ENCODE peak calls at places on chromosome 4, in five cellular contexts. Q is heart left ventricle, O is fibroblast of mammary gland, A is left lung, T is fibroblast of the aortic adventitia. P is an unnamed sample.

GRCh38 chr4:108031427-108032083 is 41.9 kb downstream of the HADH start:
- DNase-seq in A (no peak), O (peak; percentile 55), T (no peak), Q (no peak), P (no peak)

GRCh38 chr4:37924946-37925345 is 34.1 kb downstream of the TBC1D1 start:
- DNase-seq in Q (no peak), A (no peak), O (no peak), T (no peak), P (no peak)

GRCh38 chr4:45931151-45931550 is 192.7 kb downstream of the GABRG1 start:
- DNase-seq in O (no peak), T (no peak), A (no peak), Q (no peak), P (no peak)

GRCh38 chr4:88730811-88731210 is 33.2 kb upstream of the NAP1L5 start:
- DNase-seq in T (no peak), O (no peak), Q (no peak), A (no peak), P (no peak)

GRCh38 chr4:3293410-3294391 is 880 bp downstream of the RGS12 start:
- DNase-seq in T (no peak), O (no peak), Q (no peak), A (peak; percentile 81), P (no peak)

GRCh38 chr4:2248821-2249261 is 6.9 kb upstream of the HAUS3 start:
- DNase-seq in O (no peak), T (no peak), A (peak; percentile 68), Q (peak; percentile 18), P (no peak)

GRCh38 chr4:124083706-124084105 is 628.8 kb downstream of the ANKRD50 start:
- DNase-seq in O (no peak), A (no peak), Q (no peak), T (no peak), P (peak; percentile 70)

GRCh38 chr4:11954093-11954492 is 525.4 kb upstream of the HS3ST1 start:
- DNase-seq in O (peak; percentile 30), Q (no peak), A (no peak), T (peak; percentile 80), P (no peak)

GRCh38 chr4:139975830-139976272 is 178.1 kb downstream of the MAML3 start:
- DNase-seq in T (peak; percentile 72), A (no peak), Q (no peak), O (peak; percentile 65), P (peak; percentile 55)

GRCh38 chr4:2875556-2875955 is 31.9 kb downstream of the ADD1 start:
- DNase-seq in T (no peak), O (no peak), A (no peak), Q (no peak), P (no peak)

GRCh38 chr4:4935974-4936373 is 76.5 kb downstream of the MSX1 start:
- DNase-seq in Q (no peak), O (no peak), T (no peak), A (no peak), P (no peak)

GRCh38 chr4:6332042-6332668 is 62.5 kb downstream of the WFS1 start:
- DNase-seq in A (no peak), Q (no peak), T (peak; percentile 24), O (peak; percentile 38), P (peak; percentile 11)

GRCh38 chr4:40871695-40872250 is 122.0 kb downstream of the NSUN7 start:
- DNase-seq in A (no peak), Q (no peak), O (no peak), T (no peak), P (no peak)

GRCh38 chr4:156146581-156146980 is 192.9 kb upstream of the CTSO start:
- DNase-seq in T (no peak), A (no peak), O (no peak), Q (no peak), P (no peak)

GRCh38 chr4:71232846-71233245 is 106.0 kb upstream of the SLC4A4 start:
- DNase-seq in O (no peak), Q (no peak), T (no peak), A (no peak), P (no peak)

GRCh38 chr4:2800691-2801596 is 8.1 kb downstream of the SH3BP2 start:
- DNase-seq in Q (peak; percentile 89), A (peak; percentile 97), O (peak; percentile 44), T (peak; percentile 61), P (peak; percentile 44)

GRCh38 chr4:139552506-139552905 is 3.5 kb downstream of the SETD7 start:
- DNase-seq in A (no peak), T (peak; percentile 50), O (peak; percentile 69), Q (no peak), P (peak; percentile 67)

GRCh38 chr4:93327346-93327745 is 501.2 kb upstream of the ATOH1 start:
- DNase-seq in O (no peak), Q (no peak), T (no peak), A (no peak), P (no peak)

GRCh38 chr4:23788027-23788426 is 101.8 kb downstream of the PPARGC1A start:
- DNase-seq in A (no peak), T (no peak), Q (no peak), O (no peak), P (no peak)

GRCh38 chr4:86019906-86020305 is 339.9 kb downstream of the MAPK10 start:
- DNase-seq in A (no peak), Q (no peak), T (no peak), O (peak; percentile 18), P (no peak)

GRCh38 chr4:156103306-156103705 is 149.6 kb upstream of the CTSO start:
- DNase-seq in A (no peak), T (peak; percentile 3), O (no peak), Q (no peak), P (peak; percentile 42)

GRCh38 chr4:85970535-85970934 is 389.3 kb downstream of the MAPK10 start:
- DNase-seq in O (no peak), A (no peak), Q (no peak), T (no peak), P (no peak)

GRCh38 chr4:85866508-85866907 is 391.6 kb downstream of the ARHGAP24 start:
- DNase-seq in T (peak; percentile 11), O (peak; percentile 47), Q (no peak), A (no peak), P (peak; percentile 15)

GRCh38 chr4:100188829-100189228 is 1.4 kb downstream of the DDIT4L start:
- DNase-seq in A (no peak), T (no peak), Q (no peak), O (no peak), P (no peak)

GRCh38 chr4:52813546-52813945 is 48.6 kb upstream of the RASL11B start:
- DNase-seq in Q (no peak), O (no peak), A (no peak), T (no peak), P (no peak)

GRCh38 chr4:8294775-8295174 is 25.2 kb downstream of the HTRA3 start:
- DNase-seq in T (no peak), Q (no peak), O (no peak), A (no peak), P (no peak)
- TF ChIP-seq CTCF in T (no peak), Q (no peak), O (no peak), A (no peak), P (no peak)

GRCh38 chr4:120855307-120856001 is 67.1 kb downstream of the PRDM5 start:
- DNase-seq in A (no peak), T (no peak), Q (no peak), O (no peak), P (no peak)

GRCh38 chr4:120844528-120844921 is 78.0 kb downstream of the PRDM5 start:
- DNase-seq in Q (no peak), O (no peak), T (no peak), A (no peak), P (no peak)

GRCh38 chr4:120847019-120847582 is 75.4 kb downstream of the PRDM5 start:
- DNase-seq in T (no peak), Q (no peak), A (no peak), O (no peak), P (no peak)

GRCh38 chr4:120853101-120853940 is 69.2 kb downstream of the PRDM5 start:
- DNase-seq in O (peak; percentile 92), T (peak; percentile 80), Q (no peak), A (no peak), P (peak; percentile 49)

GRCh38 chr4:120850048-120850599 is 72.4 kb downstream of the PRDM5 start:
- DNase-seq in A (no peak), T (peak; percentile 73), O (peak; percentile 69), Q (no peak), P (peak; percentile 85)
- H3K4me3 ChIP-seq in A (no peak overlapping the region), T (no peak overlapping the region), O (no peak overlapping the region), Q (no peak overlapping the region), P (no peak overlapping the region)

DNA sequence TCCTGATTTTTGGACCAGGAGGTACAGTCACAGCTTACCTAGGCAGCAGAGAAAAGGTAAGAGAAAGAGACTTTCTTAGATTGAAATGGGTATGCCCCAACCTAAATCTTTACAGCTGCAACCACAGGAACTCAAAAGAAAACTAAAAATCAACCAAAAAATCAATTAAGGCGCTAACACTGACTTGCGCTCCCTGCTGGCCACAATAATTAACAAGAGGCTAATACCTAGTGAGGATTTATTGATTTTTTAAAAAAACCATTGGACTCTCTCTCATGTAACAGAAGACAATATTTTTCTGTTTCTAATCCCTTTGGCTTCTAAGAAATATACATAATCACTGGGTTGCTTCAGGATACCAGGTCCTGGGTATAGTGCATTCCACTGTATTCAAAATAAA is 153.9 kb upstream of the TENM3 start:
- DNase-seq in Q (no peak), T (peak; percentile 17), O (peak; percentile 22), A (no peak), P (no peak)
- TF ChIP-seq CTCF in Q (no peak), T (no peak), O (peak; percentile 31), A (no peak), P (peak; percentile 28)

DNA sequence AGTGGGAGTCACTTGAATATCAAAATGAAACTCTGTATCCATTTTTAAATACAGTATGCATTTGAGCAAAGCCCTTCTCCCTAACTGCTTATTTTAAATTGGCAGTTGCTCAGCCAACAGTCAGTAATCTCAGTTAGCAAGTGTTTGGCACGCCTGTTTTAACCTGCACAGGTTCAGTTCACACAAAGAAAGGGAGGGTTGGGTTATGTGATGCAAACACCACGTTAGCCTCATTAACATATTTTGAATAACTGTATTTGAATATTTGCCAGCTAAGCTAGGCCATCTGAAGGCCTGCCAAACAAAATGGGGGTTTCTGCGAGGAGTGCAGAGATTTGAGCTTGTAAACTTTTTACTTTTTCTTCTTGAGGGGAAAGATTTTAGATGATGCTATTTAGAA is 19.8 kb downstream of the GAB1 start:
- DNase-seq in T (no peak), O (no peak), A (no peak), Q (no peak), P (no peak)
- H3K4me3 ChIP-seq in T (no peak overlapping the region), O (no peak overlapping the region), A (no peak overlapping the region), Q (no peak overlapping the region), P (no peak overlapping the region)

GRCh38 chr4:152401424-152401823 is 134.5 kb downstream of the FBXW7 start:
- DNase-seq in T (no peak), O (no peak), Q (no peak), A (no peak), P (no peak)

GRCh38 chr4:152399246-152399645 is 136.6 kb downstream of the FBXW7 start:
- DNase-seq in T (no peak), Q (no peak), A (no peak), O (no peak), P (no peak)

GRCh38 chr4:152392079-152392478 is 143.8 kb downstream of the FBXW7 start:
- DNase-seq in O (peak; percentile 13), Q (no peak), A (no peak), T (no peak), P (no peak)

GRCh38 chr4:152394786-152395185 is 141.1 kb downstream of the FBXW7 start:
- DNase-seq in T (no peak), Q (no peak), O (no peak), A (no peak), P (no peak)

DNA sequence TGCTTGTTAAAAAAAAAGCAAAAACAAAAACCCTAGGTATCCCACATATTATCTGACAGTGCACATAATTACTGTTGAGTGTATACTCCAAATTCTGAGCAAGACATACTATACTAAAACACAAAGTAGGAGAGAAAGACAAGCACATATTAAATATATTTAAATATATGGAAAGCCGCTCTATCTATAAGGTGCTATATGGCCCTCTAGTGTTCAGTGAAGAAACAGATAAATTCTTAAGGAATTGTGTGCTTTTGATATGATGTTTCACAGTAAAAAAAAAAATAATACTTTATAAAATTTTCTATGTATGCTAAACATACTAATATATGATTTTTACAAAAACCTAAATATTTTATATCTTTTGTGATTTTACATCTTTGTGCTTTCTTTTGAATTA is 137.8 kb downstream of the FBXW7 start:
- DNase-seq in A (no peak), O (peak; percentile 31), T (peak; percentile 31), Q (no peak), P (no peak)
- TF ChIP-seq CTCF in A (peak; percentile 30), O (peak; percentile 47), T (peak; percentile 52), Q (peak; percentile 8), P (peak; percentile 48)